ENCODE peak calls at places on chromosome 13, in five cellular contexts. W is RWPE2, P is brain microvascular endothelial cell, C is prostate gland, F is psoas muscle. Y is an unnamed sample.

GRCh38 chr13:100029930-100030329 is 48.3 kb downstream of the ZIC2 start:
- DNase-seq in W (no peak), P (no peak), C (no peak), F (no peak), Y (no peak)

GRCh38 chr13:101144808-101145419 is 271.4 kb downstream of the NALCN start:
- DNase-seq in W (no peak), P (peak; percentile 22), C (peak; percentile 14), F (no peak), Y (no peak)

GRCh38 chr13:78030351-78030750 is 111.7 kb upstream of the EDNRB start:
- DNase-seq in W (no peak), P (no peak), C (no peak), F (no peak), Y (no peak)

GRCh38 chr13:90615767-90616166 is 731.7 kb upstream of the MIR17HG start:
- DNase-seq in W (no peak), P (no peak), C (no peak), F (no peak), Y (no peak)

GRCh38 chr13:101919541-101920306 is 467.2 kb downstream of the ITGBL1 start:
- DNase-seq in W (no peak), P (peak; percentile 40), C (no peak), F (no peak), Y (no peak)

GRCh38 chr13:76012091-76012721 is 376.1 kb downstream of the LMO7 start:
- DNase-seq in W (no peak), P (peak; percentile 38), C (no peak), F (no peak), Y (no peak)

GRCh38 chr13:29423050-29423449 is 172.4 kb downstream of the SLC7A1 start:
- DNase-seq in W (no peak), P (no peak), C (no peak), F (no peak), Y (no peak)

GRCh38 chr13:30615851-30616311 is 1.8 kb upstream of the USPL1 start:
- DNase-seq in W (no peak), P (no peak), C (no peak), F (no peak), Y (no peak)

GRCh38 chr13:60448907-60449510 is 52.0 kb downstream of the TDRD3 start:
- DNase-seq in W (no peak), P (peak; percentile 61), C (no peak), F (no peak), Y (no peak)

GRCh38 chr13:36344173-36344572 is 2.0 kb downstream of the SPART start:
- DNase-seq in W (no peak), P (no peak), C (no peak), F (no peak), Y (no peak)

GRCh38 chr13:90197722-90198121 is 1149.8 kb upstream of the MIR17HG start:
- DNase-seq in W (no peak), P (no peak), C (no peak), F (no peak), Y (no peak)

GRCh38 chr13:28819748-28820098 is 416 bp upstream of the MTUS2 start:
- DNase-seq in W (no peak), P (no peak), C (no peak), F (no peak), Y (peak; percentile 63)

GRCh38 chr13:112172017-112172416 is 105.1 kb downstream of the SOX1 start:
- DNase-seq in W (no peak), P (no peak), C (no peak), F (no peak), Y (no peak)

GRCh38 chr13:77751513-77752456 is 54.3 kb downstream of the SLAIN1 start:
- DNase-seq in W (no peak), P (peak; percentile 22), C (no peak), F (no peak), Y (no peak)

GRCh38 chr13:28452755-28453154 is 42.2 kb downstream of the FLT1 start:
- DNase-seq in W (no peak), P (no peak), C (no peak), F (no peak), Y (no peak)

GRCh38 chr13:95153647-95154405 is 147.4 kb downstream of the ABCC4 start:
- DNase-seq in W (no peak), P (no peak), C (no peak), F (no peak), Y (no peak)

GRCh38 chr13:100668408-100668807 is 6.2 kb downstream of the TMTC4 start:
- DNase-seq in W (no peak), P (no peak), C (no peak), F (no peak), Y (no peak)

GRCh38 chr13:33235078-33235477 is 50.5 kb downstream of the STARD13 start:
- DNase-seq in W (no peak), P (peak; percentile 47), C (no peak), F (no peak), Y (no peak)

GRCh38 chr13:99962242-99962641 is 9.3 kb downstream of the ZIC5 start:
- DNase-seq in W (no peak), P (no peak), C (no peak), F (no peak), Y (no peak)

GRCh38 chr13:29676941-29677452 is 81.5 kb upstream of the SLC7A1 start:
- DNase-seq in W (no peak), P (no peak), C (peak; percentile 50), F (no peak), Y (no peak)

GRCh38 chr13:32261567-32261966 is 53.6 kb downstream of the ZAR1L start:
- DNase-seq in W (no peak), P (peak; percentile 94), C (peak; percentile 30), F (peak; percentile 58), Y (peak; percentile 84)

GRCh38 chr13:79992111-79992510 is 348.8 kb downstream of the SPRY2 start:
- DNase-seq in W (no peak), P (no peak), C (no peak), F (no peak), Y (no peak)

GRCh38 chr13:102289606-102290005 is 112.2 kb downstream of the FGF14 start:
- DNase-seq in W (no peak), P (no peak), C (no peak), F (no peak), Y (no peak)

GRCh38 chr13:41007359-41008118 is 11.6 kb downstream of the ELF1 start:
- DNase-seq in W (no peak), P (no peak), C (no peak), F (no peak), Y (no peak)

GRCh38 chr13:42119091-42119490 is 70.6 kb downstream of the DGKH start:
- DNase-seq in W (no peak), P (no peak), C (no peak), F (no peak), Y (no peak)

GRCh38 chr13:38759390-38759789 is 72.5 kb downstream of the FREM2 start:
- DNase-seq in W (no peak), P (no peak), C (no peak), F (no peak), Y (no peak)

GRCh38 chr13:23753523-23753922 is 135.7 kb downstream of the MIPEP start:
- DNase-seq in W (no peak), P (peak; percentile 57), C (peak; percentile 47), F (no peak), Y (no peak)

GRCh38 chr13:41595298-41595697 is 137.9 kb downstream of the RGCC start:
- DNase-seq in W (no peak), P (no peak), C (no peak), F (no peak), Y (no peak)

GRCh38 chr13:37109080-37109678 is 3.7 kb upstream of the CSNK1A1L start:
- DNase-seq in W (no peak), P (peak; percentile 68), C (no peak), F (no peak), Y (no peak)

GRCh38 chr13:70755411-70755810 is 647.2 kb upstream of the KLHL1 start:
- DNase-seq in W (no peak), P (no peak), C (no peak), F (no peak), Y (no peak)

GRCh38 chr13:34578917-34579316 is 363.2 kb upstream of the NBEA start:
- DNase-seq in W (no peak), P (no peak), C (no peak), F (no peak), Y (no peak)

GRCh38 chr13:112978561-112979405 is 9.8 kb downstream of the MCF2L start:
- DNase-seq in W (no peak), P (no peak), C (no peak), F (no peak), Y (no peak)

GRCh38 chr13:44934724-44935123 is 54.5 kb downstream of the NUFIP1 start:
- DNase-seq in W (no peak), P (no peak), C (no peak), F (no peak), Y (no peak)

GRCh38 chr13:37715606-37716015 is 117.0 kb upstream of the POSTN start:
- DNase-seq in W (no peak), P (peak; percentile 98), C (no peak), F (no peak), Y (no peak)

GRCh38 chr13:84812078-84812477 is 929.8 kb upstream of the SLITRK1 start:
- DNase-seq in W (no peak), P (no peak), C (no peak), F (no peak), Y (no peak)

GRCh38 chr13:98769736-98770135 is 17.3 kb upstream of the SLC15A1 start:
- DNase-seq in W (no peak), P (no peak), C (no peak), F (no peak), Y (no peak)
- H3K4me3 ChIP-seq in W (no peak overlapping the region), P (no peak overlapping the region), C (no peak overlapping the region), F (no peak overlapping the region), Y (no peak overlapping the region)

GRCh38 chr13:19567820-19568534 is 6.6 kb upstream of the TPTE2 start:
- DNase-seq in W (no peak), P (no peak), C (no peak), F (no peak), Y (no peak)
- H3K27ac ChIP-seq in W (no peak overlapping the region), P (no peak overlapping the region), C (no peak overlapping the region), F (no peak overlapping the region), Y (no peak overlapping the region)

GRCh38 chr13:21672811-21673591 is 2.1 kb downstream of the FGF9 start:
- DNase-seq in W (no peak), P (no peak), C (no peak), F (no peak), Y (peak; percentile 47)
- H3K4me3 ChIP-seq in W (peak overlapping the region; percentile 40), P (no peak overlapping the region), C (peak overlapping the region; percentile 38), F (peak overlapping the region; percentile 79), Y (peak overlapping the region; percentile 81)

GRCh38 chr13:114285166-114285808 is 3.9 kb downstream of the UPF3A start:
- DNase-seq in W (no peak), P (no peak), C (no peak), F (no peak), Y (no peak)

GRCh38 chr13:114282143-114282685 is 813 bp downstream of the UPF3A start:
- DNase-seq in W (no peak), P (peak; percentile 17), C (peak; percentile 16), F (peak; percentile 29), Y (peak; percentile 36)

GRCh38 chr13:114284680-114285079 is 3.3 kb downstream of the UPF3A start:
- DNase-seq in W (no peak), P (no peak), C (no peak), F (no peak), Y (no peak)

GRCh38 chr13:114281351-114282142 is at the start of gene UPF3A:
- DNase-seq in W (peak; percentile 83), P (peak; percentile 79), C (peak; percentile 86), F (peak; percentile 91), Y (peak; percentile 76)

GRCh38 chr13:114283581-114283980 is 2.2 kb downstream of the UPF3A start:
- DNase-seq in W (no peak), P (no peak), C (no peak), F (no peak), Y (no peak)
- H3K27ac ChIP-seq in W (no peak overlapping the region), P (no peak overlapping the region), C (no peak overlapping the region), F (no peak overlapping the region), Y (no peak overlapping the region)